ENCODE peak calls at places on chromosomes 3 and 15, in five cellular contexts. L, O, F, N and I are unnamed samples.

GRCh38 chr15:97483232-97483631 is 477.3 kb upstream of the ARRDC4 start:
- DNase-seq in L (no peak), O (no peak), F (no peak), N (no peak), I (no peak)

GRCh38 chr3:177483182-177483967 is 286.1 kb upstream of the TBL1XR1 start:
- DNase-seq in L (peak; percentile 22), O (no peak), F (no peak), N (no peak), I (no peak)

GRCh38 chr3:144287001-144287400 is 315.4 kb downstream of the DIPK2A start:
- DNase-seq in L (no peak), O (no peak), F (no peak), N (no peak), I (no peak)

GRCh38 chr15:58595516-58596238 is 153.8 kb downstream of the ADAM10 start:
- DNase-seq in L (no peak), O (no peak), F (no peak), N (no peak), I (no peak)

GRCh38 chr3:194346621-194347020 is 4.5 kb downstream of the CPN2 start:
- DNase-seq in L (no peak), O (no peak), F (no peak), N (no peak), I (no peak)

GRCh38 chr3:25576836-25577454 is 87.8 kb downstream of the TOP2B start:
- DNase-seq in L (no peak), O (no peak), F (no peak), N (no peak), I (no peak)

GRCh38 chr15:41499109-41499851 is 5.6 kb downstream of the ITPKA start:
- DNase-seq in L (peak; percentile 23), O (no peak), F (no peak), N (no peak), I (no peak)

GRCh38 chr15:33729648-33730047 is 238.6 kb upstream of the CHRM5 start:
- DNase-seq in L (peak; percentile 41), O (no peak), F (no peak), N (no peak), I (no peak)

GRCh38 chr3:36944641-36945270 is at the start of gene TRANK1:
- DNase-seq in L (peak; percentile 71), O (no peak), F (peak; percentile 76), N (peak; percentile 83), I (peak; percentile 83)

GRCh38 chr3:177893321-177893720 is 642.9 kb upstream of the KCNMB2 start:
- DNase-seq in L (no peak), O (no peak), F (no peak), N (no peak), I (no peak)

GRCh38 chr15:65275728-65276126 is 11.0 kb downstream of the PARP16 start:
- DNase-seq in L (no peak), O (no peak), F (no peak), N (no peak), I (no peak)

GRCh38 chr15:90638241-90638691 is 78.9 kb upstream of the BLM start:
- DNase-seq in L (no peak), O (no peak), F (no peak), N (peak; percentile 54), I (no peak)

GRCh38 chr3:23159929-23160328 is 43.2 kb upstream of the UBE2E2 start:
- DNase-seq in L (no peak), O (no peak), F (no peak), N (no peak), I (no peak)

GRCh38 chr3:73624363-73625123 is at the start of gene PDZRN3:
- DNase-seq in L (no peak), O (peak; percentile 69), F (no peak), N (peak; percentile 80), I (no peak)

GRCh38 chr3:53426918-53427317 is 67.5 kb upstream of the CACNA1D start:
- DNase-seq in L (no peak), O (no peak), F (no peak), N (no peak), I (no peak)

GRCh38 chr3:140974900-140975299 is 33.3 kb downstream of the SLC25A36 start:
- DNase-seq in L (no peak), O (no peak), F (no peak), N (no peak), I (no peak)

GRCh38 chr3:150956376-150956775 is 16.2 kb downstream of the CLRN1 start:
- DNase-seq in L (no peak), O (no peak), F (no peak), N (no peak), I (no peak)

GRCh38 chr15:58770519-58770856 is 614 bp upstream of the MINDY2 start:
- DNase-seq in L (peak; percentile 88), O (no peak), F (peak; percentile 14), N (no peak), I (peak; percentile 51)

GRCh38 chr15:63872759-63873510 is 39.2 kb upstream of the HERC1 start:
- DNase-seq in L (no peak), O (no peak), F (no peak), N (no peak), I (no peak)

GRCh38 chr3:4776980-4777581 is 202.2 kb upstream of the BHLHE40 start:
- DNase-seq in L (no peak), O (no peak), F (no peak), N (no peak), I (no peak)

GRCh38 chr3:114444216-114444615 is 150.4 kb downstream of the TIGIT start:
- DNase-seq in L (no peak), O (no peak), F (no peak), N (no peak), I (no peak)

GRCh38 chr15:86247249-86247955 is 167.7 kb downstream of the AGBL1 start:
- DNase-seq in L (no peak), O (no peak), F (no peak), N (no peak), I (no peak)

GRCh38 chr15:72912121-72912520 is 128.6 kb upstream of the ADPGK start:
- DNase-seq in L (no peak), O (no peak), F (no peak), N (no peak), I (no peak)

GRCh38 chr15:36589971-36590370 is 10.5 kb downstream of the CDIN1 start:
- DNase-seq in L (no peak), O (no peak), F (no peak), N (no peak), I (no peak)

GRCh38 chr15:64251121-64251520 is 88.3 kb upstream of the PPIB start:
- DNase-seq in L (no peak), O (no peak), F (no peak), N (no peak), I (no peak)

GRCh38 chr3:176430244-176430893 is 766.9 kb downstream of the TBL1XR1 start:
- DNase-seq in L (peak; percentile 60), O (peak; percentile 14), F (no peak), N (no peak), I (no peak)

GRCh38 chr3:54994026-54994626 is 66.3 kb upstream of the LRTM1 start:
- DNase-seq in L (no peak), O (no peak), F (no peak), N (no peak), I (no peak)